ENCODE peak calls at places on chromosomes 7 and 10, in ten cellular contexts. V is lower leg skin, W is AG09309, F is A549, O is heart left ventricle, C is esophagus muscularis mucosa, S is adipocyte, Y is adrenal gland, T is fibroblast of lung, R is heart right ventricle. A is an unnamed sample.

GRCh38 chr10:81874878-81875679 is at the start of gene NRG3:
- DNase-seq in T (no peak), S (no peak), V (no peak), O (no peak), R (no peak), C (no peak), F (no peak), Y (no peak), W (no peak), A (no peak)

GRCh38 chr7:20350996-20351692 is 20.4 kb downstream of the ITGB8 start:
- DNase-seq in F (no peak), C (no peak), W (no peak), S (no peak), R (no peak), O (no peak), Y (no peak), V (no peak), T (no peak), A (no peak)

GRCh38 chr10:80537086-80537704 is 507 bp upstream of the SH2D4B start:
- DNase-seq in Y (no peak), S (no peak), O (no peak), V (no peak), F (no peak), W (no peak), C (no peak), R (no peak), T (no peak), A (no peak)

GRCh38 chr10:98536551-98536950 is 89.8 kb upstream of the HPS1 start:
- DNase-seq in C (no peak), R (no peak), V (no peak), Y (no peak), W (no peak), S (peak), O (no peak), T (peak), F (peak), A (no peak)

GRCh38 chr10:132229834-132230556 is 43.2 kb downstream of the DPYSL4 start:
- DNase-seq in T (peak), F (no peak), W (no peak), Y (peak), R (peak), S (no peak), O (no peak), C (no peak), V (no peak), A (no peak)

GRCh38 chr7:137476937-137477336 is 133.4 kb upstream of the PTN start:
- DNase-seq in Y (no peak), F (no peak), W (no peak), S (no peak), V (no peak), T (no peak), O (no peak), R (no peak), C (no peak), A (peak)

GRCh38 chr10:79038841-79039201 is 29.9 kb upstream of the ZMIZ1 start:
- DNase-seq in O (no peak), V (no peak), C (no peak), S (no peak), F (no peak), T (peak), R (no peak), Y (no peak), W (no peak), A (peak)

GRCh38 chr7:504221-505081 is 15.2 kb downstream of the PDGFA start:
- DNase-seq in O (peak), R (peak), S (no peak), W (no peak), F (no peak), C (no peak), V (no peak), Y (no peak), T (no peak), A (no peak)

GRCh38 chr7:36115448-36116321 is 37.4 kb upstream of the EEPD1 start:
- DNase-seq in C (no peak), O (peak), F (peak), R (peak), T (peak), S (peak), V (peak), W (peak), Y (peak), A (peak)

GRCh38 chr7:24757799-24758275 is 573 bp upstream of the GSDME start:
- DNase-seq in Y (no peak), R (no peak), W (no peak), S (peak), T (peak), C (no peak), V (no peak), O (no peak), F (peak), A (peak)

GRCh38 chr7:146116452-146117219 is at the start of gene CNTNAP2:
- DNase-seq in Y (no peak), T (peak), F (no peak), C (no peak), V (no peak), S (peak), R (peak), O (no peak), W (no peak), A (peak)

GRCh38 chr7:129739427-129739826 is 127.9 kb downstream of the NRF1 start:
- DNase-seq in C (no peak), O (peak), S (no peak), F (no peak), V (no peak), T (no peak), W (no peak), R (no peak), Y (peak), A (peak)

GRCh38 chr10:48923763-48924162 is 15.9 kb downstream of the LRRC18 start:
- DNase-seq in V (no peak), C (no peak), S (no peak), F (no peak), W (no peak), R (no peak), O (peak), T (no peak), Y (no peak), A (no peak)

GRCh38 chr7:128168667-128169210 is 72.3 kb upstream of the LEP start:
- DNase-seq in W (no peak), V (no peak), R (peak), F (no peak), O (peak), Y (peak), S (peak), T (peak), C (no peak), A (peak)

GRCh38 chr7:148856035-148856881 is 27.8 kb downstream of the EZH2 start:
- DNase-seq in Y (peak), O (no peak), T (peak), C (no peak), W (no peak), V (no peak), S (peak), R (no peak), F (peak), A (no peak)

GRCh38 chr7:94061316-94061715 is 57.2 kb upstream of the BET1 start:
- DNase-seq in C (no peak), S (no peak), Y (no peak), V (no peak), R (no peak), F (no peak), T (no peak), W (no peak), O (no peak), A (no peak)

GRCh38 chr10:79937661-79938226 is 11.2 kb downstream of the SFTPD start:
- DNase-seq in R (no peak), S (no peak), F (no peak), C (peak), V (no peak), W (no peak), Y (no peak), O (no peak), T (no peak), A (no peak)

GRCh38 chr10:17056781-17057191 is 72.8 kb downstream of the CUBN start:
- DNase-seq in C (no peak), R (no peak), V (no peak), S (peak), F (no peak), T (peak), O (no peak), W (no peak), Y (no peak), A (peak)

GRCh38 chr10:88186335-88186734 is 322.9 kb downstream of the PTEN start:
- DNase-seq in F (no peak), R (no peak), T (peak), Y (no peak), S (peak), V (no peak), C (no peak), W (peak), O (no peak), A (peak)

GRCh38 chr10:7529638-7530037 is 118.8 kb upstream of the SFMBT2 start:
- DNase-seq in Y (no peak), R (no peak), O (peak), C (no peak), V (no peak), T (no peak), F (peak), S (peak), W (no peak), A (no peak)

GRCh38 chr7:2757361-2757903 is 69.4 kb downstream of the AMZ1 start:
- DNase-seq in R (peak), W (no peak), C (no peak), S (peak), T (no peak), Y (peak), O (peak), F (peak), V (no peak), A (no peak)

GRCh38 chr10:132186488-132187413 is at the start of gene DPYSL4:
- DNase-seq in R (no peak), V (no peak), O (no peak), C (no peak), W (no peak), Y (no peak), F (peak), T (peak), S (peak), A (no peak)

DNA sequence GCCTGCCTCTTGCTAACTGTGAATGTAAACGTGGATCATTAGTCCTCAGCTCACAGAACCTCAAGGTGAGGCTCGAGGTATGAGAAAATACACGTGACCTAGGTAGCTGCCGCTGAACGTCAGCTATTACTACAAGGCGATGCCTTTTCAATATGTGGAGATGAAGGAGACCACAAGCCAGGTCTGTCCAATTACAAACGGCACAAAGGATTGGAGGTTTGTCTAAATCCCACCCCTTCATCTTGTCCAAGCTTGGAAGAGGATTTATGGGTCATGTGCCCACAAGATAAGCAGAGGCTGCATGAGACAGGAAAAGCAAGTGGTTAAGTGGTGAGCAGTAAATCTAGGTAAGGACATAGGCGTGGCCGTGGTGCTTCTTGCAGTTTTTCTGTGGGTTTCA is 3.4 kb downstream of the H2BK1 start:
- DNase-seq in V (no peak), C (no peak), S (no peak), T (no peak), W (no peak), O (no peak), Y (no peak), F (no peak), R (no peak), A (no peak)
- H3K4me3 ChIP-seq in V (no peak), C (no peak), S (no peak), T (no peak), W (no peak), O (no peak), Y (no peak), F (no peak), R (no peak), A (no peak)

GRCh38 chr7:131076711-131077170 is 250.9 kb upstream of the MKLN1 start:
- DNase-seq in F (no peak), C (no peak), V (no peak), O (no peak), S (peak), Y (no peak), W (no peak), T (peak), R (no peak), A (peak)

GRCh38 chr7:131077735-131078134 is 249.9 kb upstream of the MKLN1 start:
- DNase-seq in Y (no peak), R (no peak), F (no peak), W (no peak), C (no peak), V (no peak), S (no peak), O (no peak), T (no peak), A (no peak)

GRCh38 chr7:131074585-131074984 is 253.1 kb upstream of the MKLN1 start:
- DNase-seq in C (no peak), Y (no peak), O (no peak), R (no peak), F (no peak), S (no peak), T (no peak), V (no peak), W (no peak), A (no peak)

GRCh38 chr7:131075406-131075805 is 252.3 kb upstream of the MKLN1 start:
- DNase-seq in Y (no peak), V (no peak), S (no peak), T (no peak), F (no peak), W (no peak), C (no peak), O (no peak), R (no peak), A (no peak)

GRCh38 chr7:131076032-131076431 is 251.6 kb upstream of the MKLN1 start:
- DNase-seq in T (peak), O (no peak), Y (no peak), F (no peak), W (no peak), C (no peak), R (no peak), V (no peak), S (peak), A (peak)
- H3K4me3 ChIP-seq in T (no peak), O (no peak), Y (no peak), F (no peak), W (no peak), C (no peak), R (no peak), V (no peak), S (peak), A (peak)

DNA sequence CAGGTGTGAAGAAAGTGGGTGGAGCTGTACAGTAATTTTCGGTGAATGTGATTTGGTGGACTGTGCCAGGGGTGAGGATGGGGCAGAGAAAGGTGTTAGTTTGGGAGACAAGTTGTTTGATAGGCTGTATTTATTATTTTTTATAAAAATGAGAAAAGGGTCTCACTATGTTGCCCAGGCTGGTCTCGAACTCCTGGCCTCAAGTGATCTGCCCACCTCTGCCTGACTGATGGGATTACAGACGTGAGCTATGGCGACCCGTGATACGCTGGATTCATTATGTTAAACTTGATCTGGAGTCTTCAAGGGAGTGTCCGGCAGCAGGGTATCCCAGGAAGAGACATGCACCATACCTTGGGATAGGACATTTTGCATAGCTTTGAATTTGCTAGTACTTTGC is 1.3 kb downstream of the KAT6B start:
- DNase-seq in V (no peak), C (no peak), T (no peak), O (no peak), S (no peak), W (no peak), Y (no peak), F (no peak), R (no peak), A (no peak)
- H3K4me3 ChIP-seq in V (no peak), C (peak), T (peak), O (peak), S (peak), W (peak), Y (peak), F (peak), R (no peak), A (peak)

GRCh38 chr7:74633451-74633921 is 24.0 kb upstream of the GTF2I start:
- DNase-seq in S (no peak), R (no peak), O (no peak), T (no peak), Y (no peak), W (no peak), V (no peak), F (no peak), C (no peak), A (no peak)

GRCh38 chr7:74622228-74622749 is 35.2 kb upstream of the GTF2I start:
- DNase-seq in O (no peak), T (no peak), S (no peak), F (no peak), V (no peak), Y (no peak), R (no peak), C (no peak), W (no peak), A (no peak)

GRCh38 chr7:74625446-74625845 is 32.1 kb upstream of the GTF2I start:
- DNase-seq in W (peak), O (no peak), Y (peak), C (no peak), T (peak), S (peak), F (no peak), R (no peak), V (no peak), A (peak)

GRCh38 chr7:74623135-74623534 is 34.4 kb upstream of the GTF2I start:
- DNase-seq in V (no peak), Y (no peak), R (no peak), S (no peak), W (no peak), C (no peak), O (no peak), F (no peak), T (no peak), A (no peak)

GRCh38 chr7:74627699-74628411 is 29.7 kb upstream of the GTF2I start:
- DNase-seq in R (no peak), C (no peak), V (peak), F (no peak), S (peak), Y (peak), O (peak), W (peak), T (peak), A (no peak)
- H3K4me3 ChIP-seq in R (no peak), C (no peak), V (no peak), F (no peak), S (peak), Y (no peak), O (no peak), W (no peak), T (peak), A (no peak)

DNA sequence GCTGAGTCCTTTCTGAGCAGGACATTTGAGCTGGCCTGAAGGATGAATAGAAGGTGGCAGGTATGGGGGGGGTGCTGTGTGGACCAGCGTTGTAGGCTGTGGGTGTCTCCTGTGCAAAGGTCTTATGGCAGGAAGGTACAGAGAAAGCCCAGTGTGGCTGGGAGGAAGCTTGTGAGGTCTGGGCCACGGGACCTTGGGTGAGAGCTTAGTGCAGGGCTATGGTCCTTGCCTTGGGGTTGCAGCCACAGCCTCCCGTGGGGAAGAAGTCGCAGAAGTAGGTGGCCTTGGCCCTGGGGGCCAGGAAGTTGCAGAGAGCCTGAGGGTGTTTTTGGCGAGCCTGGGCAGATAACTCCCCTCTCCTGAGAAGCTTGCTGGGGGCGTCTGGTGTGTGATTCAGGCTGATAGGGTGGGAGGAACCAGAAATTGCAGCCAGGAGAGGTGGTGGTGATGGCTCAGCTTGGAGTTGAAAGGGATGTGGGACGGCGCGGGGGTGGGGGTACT is 172.0 kb upstream of the TNRC18 start:
- DNase-seq in S (no peak), T (no peak), F (peak), Y (peak), W (no peak), R (no peak), O (peak), V (no peak), C (no peak), A (peak)
- H3K4me3 ChIP-seq in S (peak), T (peak), F (peak), Y (peak), W (peak), R (peak), O (peak), V (peak), C (peak), A (peak)

GRCh38 chr7:122303522-122303970 is 1.0 kb downstream of the FEZF1 start:
- DNase-seq in R (no peak), O (no peak), V (no peak), W (no peak), S (no peak), C (no peak), F (no peak), T (no peak), Y (no peak), A (no peak)
- H3K4me3 ChIP-seq in R (no peak), O (no peak), V (no peak), W (no peak), S (no peak), C (peak), F (no peak), T (no peak), Y (no peak), A (no peak)

GRCh38 chr7:8152489-8153192 is 109.3 kb downstream of the ICA1 start:
- DNase-seq in O (no peak), V (no peak), C (no peak), Y (no peak), S (no peak), F (no peak), R (no peak), W (no peak), T (no peak), A (no peak)

GRCh38 chr7:8154290-8154689 is 107.7 kb downstream of the ICA1 start:
- DNase-seq in V (no peak), F (no peak), W (no peak), Y (no peak), C (no peak), O (no peak), R (no peak), S (no peak), T (no peak), A (no peak)

GRCh38 chr7:8159595-8159994 is 102.4 kb downstream of the ICA1 start:
- DNase-seq in T (no peak), W (no peak), F (no peak), Y (no peak), C (no peak), V (no peak), S (no peak), R (no peak), O (no peak), A (no peak)

GRCh38 chr7:8157296-8157695 is 104.7 kb downstream of the ICA1 start:
- DNase-seq in V (no peak), Y (no peak), T (no peak), O (no peak), S (no peak), F (no peak), C (no peak), R (no peak), W (no peak), A (no peak)

GRCh38 chr7:8155836-8156235 is 106.1 kb downstream of the ICA1 start:
- DNase-seq in R (no peak), T (no peak), C (no peak), O (no peak), W (no peak), V (no peak), Y (no peak), F (no peak), S (no peak), A (no peak)
- H3K4me3 ChIP-seq in R (no peak), T (no peak), C (no peak), O (no peak), W (no peak), V (no peak), Y (no peak), F (no peak), S (no peak), A (no peak)